ENCODE peak calls at places on chromosomes 11 and 22, in seven cellular contexts. K, U, S, Q, I, B and X are unnamed samples.

GRCh38 chr11:117906710-117907109 is 22.5 kb downstream of the TMPRSS13 start:
- DNase-seq in K (no peak), U (no peak), S (no peak), Q (no peak), I (no peak), B (no peak), X (no peak)

GRCh38 chr11:43282607-43283440 is 29.0 kb upstream of the API5 start:
- DNase-seq in K (peak; percentile 52), U (no peak), S (peak; percentile 61), Q (peak; percentile 3), I (no peak), B (no peak), X (peak; percentile 56)

GRCh38 chr11:100356035-100356434 is 331.1 kb upstream of the ARHGAP42 start:
- DNase-seq in K (no peak), U (no peak), S (no peak), Q (no peak), I (no peak), B (no peak), X (no peak)

GRCh38 chr22:36327922-36328551 is 59.7 kb downstream of the MYH9 start:
- DNase-seq in K (peak; percentile 69), U (no peak), S (no peak), Q (no peak), I (no peak), B (no peak), X (no peak)

GRCh38 chr11:100956321-100956720 is 173.3 kb downstream of the PGR start:
- DNase-seq in K (no peak), U (no peak), S (no peak), Q (no peak), I (no peak), B (no peak), X (no peak)

GRCh38 chr11:68044145-68044813 is 5.5 kb downstream of the TCIRG1 start:
- DNase-seq in K (no peak), U (no peak), S (no peak), Q (no peak), I (no peak), B (no peak), X (peak; percentile 47)

GRCh38 chr11:76698321-76699043 is 27.9 kb upstream of the LRRC32 start:
- DNase-seq in K (no peak), U (no peak), S (no peak), Q (no peak), I (no peak), B (no peak), X (no peak)

GRCh38 chr11:21768388-21768787 is 424.5 kb upstream of the ANO5 start:
- DNase-seq in K (no peak), U (no peak), S (no peak), Q (no peak), I (no peak), B (no peak), X (no peak)

GRCh38 chr11:67322049-67322448 is 18.7 kb downstream of the SSH3 start:
- DNase-seq in K (no peak), U (no peak), S (no peak), Q (no peak), I (no peak), B (no peak), X (no peak)

GRCh38 chr22:41660416-41660815 is 28.3 kb downstream of the SNU13 start:
- DNase-seq in K (no peak), U (no peak), S (no peak), Q (no peak), I (no peak), B (no peak), X (no peak)

GRCh38 chr11:76803023-76803422 is 19.9 kb downstream of the TSKU start:
- DNase-seq in K (peak; percentile 82), U (no peak), S (no peak), Q (no peak), I (peak; percentile 51), B (no peak), X (no peak)

GRCh38 chr22:20203142-20204099 is 52.6 kb upstream of the CCDC188 start:
- DNase-seq in K (no peak), U (no peak), S (no peak), Q (peak; percentile 29), I (no peak), B (no peak), X (peak; percentile 62)

GRCh38 chr11:134476435-134477021 is 64.5 kb upstream of the B3GAT1 start:
- DNase-seq in K (peak; percentile 0), U (no peak), S (no peak), Q (no peak), I (peak; percentile 38), B (no peak), X (no peak)

GRCh38 chr11:26297179-26297970 is 34.6 kb upstream of the ANO3 start:
- DNase-seq in K (peak; percentile 85), U (no peak), S (peak; percentile 37), Q (no peak), I (no peak), B (no peak), X (peak; percentile 49)

GRCh38 chr22:49748514-49748913 is 79.2 kb downstream of the BRD1 start:
- DNase-seq in K (no peak), U (no peak), S (no peak), Q (no peak), I (no peak), B (no peak), X (no peak)

GRCh38 chr11:27205269-27205668 is 157.7 kb downstream of the CCDC34 start:
- DNase-seq in K (no peak), U (no peak), S (no peak), Q (no peak), I (no peak), B (no peak), X (no peak)

GRCh38 chr11:2167141-2168045 is 4.2 kb downstream of the TH start:
- DNase-seq in K (no peak), U (no peak), S (no peak), Q (no peak), I (no peak), B (no peak), X (no peak)

GRCh38 chr11:61345170-61345610 is 12.2 kb downstream of the TKFC start:
- DNase-seq in K (no peak), U (no peak), S (peak; percentile 22), Q (no peak), I (no peak), B (no peak), X (peak; percentile 92)

GRCh38 chr11:35013514-35014191 is 97.2 kb downstream of the PDHX start:
- DNase-seq in K (no peak), U (no peak), S (no peak), Q (no peak), I (no peak), B (no peak), X (no peak)

GRCh38 chr22:24059121-24059520 is 48.0 kb downstream of the CABIN1 start:
- DNase-seq in K (peak; percentile 81), U (no peak), S (no peak), Q (peak; percentile 22), I (no peak), B (no peak), X (no peak)

GRCh38 chr11:22976146-22976545 is 115.9 kb upstream of the CCDC179 start:
- DNase-seq in K (peak; percentile 69), U (no peak), S (no peak), Q (peak; percentile 5), I (peak; percentile 43), B (no peak), X (no peak)

GRCh38 chr22:48264586-48264985 is 1502.1 kb downstream of the TBC1D22A start:
- DNase-seq in K (no peak), U (no peak), S (no peak), Q (no peak), I (no peak), B (no peak), X (no peak)

GRCh38 chr11:35632301-35632700 is 14.0 kb downstream of the FJX1 start:
- DNase-seq in K (no peak), U (no peak), S (no peak), Q (no peak), I (no peak), B (no peak), X (no peak)

GRCh38 chr11:13857828-13858227 is 104.7 kb upstream of the SPON1 start:
- DNase-seq in K (no peak), U (no peak), S (no peak), Q (no peak), I (no peak), B (no peak), X (no peak)

GRCh38 chr11:108235192-108235591 is 12.3 kb downstream of the ATM start:
- DNase-seq in K (no peak), U (no peak), S (no peak), Q (no peak), I (no peak), B (no peak), X (no peak)

GRCh38 chr11:16632295-16633200 is 105.9 kb upstream of the C11orf58 start:
- DNase-seq in K (peak; percentile 25), U (no peak), S (no peak), Q (no peak), I (no peak), B (no peak), X (no peak)